ENCODE peak calls at places on chromosomes 11 and 22, in six cellular contexts. E, C, M, K, R and W are unnamed samples.

GRCh38 chr22:31676700-31677099 is 14.7 kb upstream of the PISD start:
- DNase-seq in M (peak; percentile 95), C (peak; percentile 86), E (peak; percentile 94), K (peak; percentile 28), R (peak; percentile 83), W (no peak)

GRCh38 chr11:64814712-64815187 is 4.4 kb upstream of the MEN1 start:
- DNase-seq in R (no peak), C (no peak), K (no peak), E (no peak), M (no peak), W (no peak)

GRCh38 chr11:70826541-70826943 is 425.8 kb downstream of the SHANK2 start:
- DNase-seq in E (no peak), C (no peak), K (no peak), R (no peak), M (no peak), W (no peak)

GRCh38 chr11:13249992-13250391 is 27.6 kb upstream of the BMAL1 start:
- DNase-seq in M (no peak), E (no peak), R (no peak), C (no peak), K (no peak), W (no peak)

GRCh38 chr22:37205046-37205445 is 7.2 kb downstream of the SSTR3 start:
- DNase-seq in M (no peak), C (no peak), K (no peak), R (no peak), E (no peak), W (no peak)

GRCh38 chr11:10293423-10294288 is at the start of gene SBF2:
- DNase-seq in R (peak; percentile 89), M (peak; percentile 92), K (no peak), C (no peak), E (peak; percentile 89), W (no peak)

GRCh38 chr22:36486619-36487384 is 5.4 kb upstream of the TXN2 start:
- DNase-seq in E (no peak), C (no peak), R (no peak), M (no peak), K (no peak), W (no peak)

GRCh38 chr22:30444632-30445437 is 19.3 kb downstream of the MTFP1 start:
- DNase-seq in C (no peak), E (no peak), M (no peak), R (peak; percentile 64), K (no peak), W (no peak)

GRCh38 chr11:65922565-65922964 is 3.3 kb downstream of the DRAP1 start:
- DNase-seq in E (no peak), R (no peak), K (no peak), C (no peak), M (no peak), W (no peak)

GRCh38 chr11:1205987-1206331 is 16.9 kb upstream of the MUC5B start:
- DNase-seq in R (no peak), C (no peak), E (peak; percentile 8), M (no peak), K (no peak), W (no peak)

GRCh38 chr11:101127348-101127698 is 2.3 kb downstream of the PGR start:
- DNase-seq in R (no peak), M (no peak), C (no peak), E (peak; percentile 20), K (no peak), W (no peak)

GRCh38 chr11:66976048-66976467 is 954 bp downstream of the C11orf86 start:
- DNase-seq in C (no peak), K (no peak), M (no peak), R (no peak), E (no peak), W (no peak)

GRCh38 chr22:42167066-42167465 is 36.5 kb upstream of the CYP2D6 start:
- DNase-seq in K (no peak), R (no peak), M (no peak), C (no peak), E (no peak), W (no peak)

GRCh38 chr22:42292726-42293520 is 22.5 kb upstream of the TCF20 start:
- DNase-seq in R (no peak), E (no peak), M (no peak), K (no peak), C (no peak), W (no peak)

GRCh38 chr11:35083181-35084061 is 55.5 kb upstream of the CD44 start:
- DNase-seq in C (no peak), E (peak; percentile 53), M (peak; percentile 92), K (peak; percentile 100), R (peak; percentile 77), W (no peak)

GRCh38 chr22:42977574-42977973 is 37.4 kb downstream of the PACSIN2 start:
- DNase-seq in R (no peak), K (no peak), E (no peak), C (no peak), M (no peak), W (no peak)

GRCh38 chr11:110301032-110301431 is 4.6 kb upstream of the RDX start:
- DNase-seq in C (no peak), E (no peak), K (no peak), M (no peak), R (no peak), W (no peak)

GRCh38 chr22:44338906-44339305 is 26.2 kb upstream of the SHISAL1 start:
- DNase-seq in M (no peak), K (no peak), C (no peak), E (no peak), R (no peak), W (no peak)

GRCh38 chr11:1542267-1542666 is 29.8 kb downstream of the DUSP8 start:
- DNase-seq in E (no peak), K (no peak), M (no peak), C (no peak), R (no peak), W (no peak)

GRCh38 chr11:67544591-67545242 is 21.5 kb upstream of the CABP2 start:
- DNase-seq in R (no peak), E (no peak), M (no peak), C (no peak), K (no peak), W (no peak)

GRCh38 chr11:8252388-8252787 is 11.3 kb downstream of the LMO1 start:
- DNase-seq in C (no peak), M (no peak), K (no peak), E (peak; percentile 3), R (no peak), W (no peak)

GRCh38 chr22:48744283-48744641 is 1083.4 kb downstream of the BRD1 start:
- DNase-seq in C (no peak), R (no peak), M (no peak), E (peak; percentile 15), K (no peak), W (no peak)

GRCh38 chr11:44623321-44623715 is 57.9 kb downstream of the CD82 start:
- DNase-seq in R (no peak), M (peak; percentile 72), K (no peak), C (no peak), E (no peak), W (no peak)

GRCh38 chr11:72773291-72773690 is 20.6 kb downstream of the STARD10 start:
- DNase-seq in R (no peak), M (no peak), C (peak; percentile 67), K (peak; percentile 55), E (peak; percentile 47), W (no peak)

GRCh38 chr22:50545522-50546325 is at the start of gene KLHDC7B:
- DNase-seq in R (no peak), C (no peak), M (no peak), K (no peak), E (no peak), W (no peak)

GRCh38 chr11:86129775-86130540 is 61.1 kb upstream of the PICALM start:
- DNase-seq in C (no peak), K (no peak), E (no peak), R (no peak), M (no peak), W (no peak)

GRCh38 chr11:1275021-1275420 is 34.4 kb downstream of the TOLLIP start:
- DNase-seq in R (no peak), M (no peak), K (no peak), C (no peak), E (no peak), W (no peak)

GRCh38 chr11:23725752-23726151 is 771.1 kb upstream of the LUZP2 start:
- DNase-seq in R (no peak), M (no peak), C (no peak), E (no peak), K (peak; percentile 7), W (no peak)

GRCh38 chr22:17476838-17477237 is 86.5 kb upstream of the SLC25A18 start:
- DNase-seq in E (no peak), M (no peak), K (no peak), R (no peak), C (no peak), W (no peak)

DNA sequence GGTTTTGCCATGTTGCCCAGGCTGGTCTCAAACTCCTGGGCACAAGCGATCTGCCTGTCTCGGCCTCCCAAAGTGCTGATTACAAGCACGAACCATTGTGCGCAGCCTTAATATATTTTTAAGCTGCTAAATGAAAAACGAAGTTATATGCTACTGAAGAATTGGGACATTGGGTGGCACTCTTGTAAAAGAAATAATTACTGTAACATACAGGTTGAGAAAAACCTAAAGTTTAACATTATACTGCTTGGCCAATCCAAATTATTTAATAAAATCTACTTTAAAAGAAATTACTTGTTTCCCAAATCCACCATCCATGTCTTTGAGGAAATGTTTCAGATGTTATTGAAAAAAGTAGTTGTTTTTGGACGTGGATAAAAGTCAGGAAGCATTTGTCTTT is 37.9 kb upstream of the ARHGAP32 start:
- DNase-seq in K (no peak), C (no peak), M (no peak), R (no peak), E (no peak), W (no peak)
- TF ChIP-seq CTCF in K (no peak), C (no peak), M (no peak), R (peak; percentile 34), E (no peak), W (no peak)

DNA sequence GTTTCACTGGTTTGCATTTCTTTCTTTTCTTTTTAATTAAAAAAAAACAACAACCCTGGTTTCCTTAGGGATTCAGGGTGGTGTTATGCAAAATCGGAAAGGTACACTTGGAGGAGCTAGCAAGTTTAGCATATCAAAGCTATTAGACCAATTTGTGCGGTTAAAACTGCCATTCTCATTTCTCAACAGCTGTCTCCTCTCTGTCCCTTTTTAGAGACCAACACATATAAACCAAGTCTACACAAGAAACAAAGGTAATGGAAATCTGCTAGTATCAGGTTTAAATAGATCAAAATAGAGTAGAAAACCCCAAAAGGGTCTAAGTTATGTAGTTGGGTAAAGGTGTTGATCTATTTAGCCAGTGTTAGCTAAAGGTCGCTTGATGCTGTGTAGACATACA is 1.7 kb upstream of the SESN3 start:
- DNase-seq in R (no peak), C (no peak), K (no peak), M (no peak), E (no peak), W (no peak)
- H3K4me3 ChIP-seq in R (no peak overlapping the region), C (peak overlapping the region; percentile 37), K (no peak overlapping the region), M (peak overlapping the region; percentile 49), E (peak overlapping the region; percentile 56), W (peak overlapping the region; percentile 55)

GRCh38 chr11:114892381-114893197 is 214.3 kb downstream of the NXPE2 start:
- DNase-seq in R (peak; percentile 5), M (no peak), C (no peak), K (no peak), E (no peak), W (no peak)
- TF ChIP-seq CTCF in R (no peak), M (no peak), C (peak; percentile 38), K (no peak), E (no peak), W (peak; percentile 41)

DNA sequence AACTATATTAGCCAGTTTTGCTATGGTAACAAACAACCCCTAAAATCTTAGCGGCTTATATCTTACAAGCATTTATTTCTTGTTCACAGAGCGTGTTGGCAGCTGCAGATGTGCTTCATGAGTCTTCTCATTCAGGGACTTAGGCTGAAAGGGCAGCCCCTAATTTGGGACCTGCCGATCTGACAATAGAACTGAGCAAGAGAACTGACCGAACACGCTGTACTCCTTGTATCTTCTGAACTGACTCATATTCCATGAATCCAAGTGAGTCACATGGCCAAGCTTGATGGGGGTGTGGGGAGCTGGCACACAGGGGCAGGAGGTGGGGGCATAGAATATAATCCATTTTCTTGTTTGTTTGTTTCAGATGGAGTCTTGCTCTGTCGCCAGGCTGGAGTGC is 481.7 kb upstream of the CADM1 start:
- DNase-seq in R (no peak), E (no peak), K (no peak), C (no peak), M (no peak), W (no peak)
- H3K4me3 ChIP-seq in R (no peak overlapping the region), E (no peak overlapping the region), K (no peak overlapping the region), C (no peak overlapping the region), M (no peak overlapping the region), W (no peak overlapping the region)